ENCODE peak calls at places on chromosomes 3 and 15, in seven cellular contexts. One of them, this sample, is unnamed.

GRCh38 chr15:84112025-84112424 is 123.5 kb upstream of the GOLGA6L4 start:
- DNase-seq in tibial nerve: no peak
- DNase-seq in caudate nucleus: no peak
- DNase-seq in colonic mucosa: no peak
- DNase-seq in IMR-90: peak
- DNase-seq in Panc1: no peak
- DNase-seq in aorta: no peak
- DNase-seq in this sample: no peak

GRCh38 chr15:95832655-95833054 is 497.8 kb upstream of the NR2F2 start:
- DNase-seq in IMR-90: no peak
- DNase-seq in caudate nucleus: no peak
- DNase-seq in tibial nerve: no peak
- DNase-seq in aorta: no peak
- DNase-seq in Panc1: no peak
- DNase-seq in colonic mucosa: no peak
- DNase-seq in this sample: no peak

GRCh38 chr3:37787027-37787868 is 74.4 kb upstream of the CTDSPL start:
- DNase-seq in tibial nerve: no peak
- DNase-seq in caudate nucleus: no peak
- DNase-seq in colonic mucosa: no peak
- DNase-seq in IMR-90: no peak
- DNase-seq in aorta: no peak
- DNase-seq in Panc1: no peak
- DNase-seq in this sample: no peak

GRCh38 chr3:51585197-51585596 is 46.7 kb downstream of the RAD54L2 start:
- DNase-seq in colonic mucosa: no peak
- DNase-seq in Panc1: no peak
- DNase-seq in IMR-90: no peak
- DNase-seq in tibial nerve: no peak
- DNase-seq in aorta: no peak
- DNase-seq in caudate nucleus: no peak
- DNase-seq in this sample: no peak

GRCh38 chr15:39919740-39920509 is at the start of gene GPR176:
- DNase-seq in colonic mucosa: peak
- DNase-seq in aorta: peak
- DNase-seq in caudate nucleus: no peak
- DNase-seq in tibial nerve: peak
- DNase-seq in Panc1: no peak
- DNase-seq in IMR-90: peak
- DNase-seq in this sample: peak

GRCh38 chr15:65376767-65377104 is 1.1 kb downstream of the IGDCC3 start:
- DNase-seq in caudate nucleus: no peak
- DNase-seq in IMR-90: no peak
- DNase-seq in tibial nerve: no peak
- DNase-seq in Panc1: no peak
- DNase-seq in aorta: no peak
- DNase-seq in colonic mucosa: no peak
- DNase-seq in this sample: no peak

GRCh38 chr15:52144656-52145055 is 32.1 kb upstream of the BCL2L10 start:
- DNase-seq in caudate nucleus: no peak
- DNase-seq in colonic mucosa: no peak
- DNase-seq in Panc1: no peak
- DNase-seq in aorta: no peak
- DNase-seq in IMR-90: peak
- DNase-seq in tibial nerve: no peak
- DNase-seq in this sample: no peak

GRCh38 chr3:170725285-170725731 is 139.4 kb upstream of the SLC7A14 start:
- DNase-seq in IMR-90: peak
- DNase-seq in Panc1: no peak
- DNase-seq in tibial nerve: no peak
- DNase-seq in colonic mucosa: no peak
- DNase-seq in aorta: no peak
- DNase-seq in caudate nucleus: no peak
- DNase-seq in this sample: no peak

GRCh38 chr3:148005456-148005855 is 596.3 kb downstream of the ZIC1 start:
- DNase-seq in colonic mucosa: no peak
- DNase-seq in tibial nerve: no peak
- DNase-seq in caudate nucleus: no peak
- DNase-seq in Panc1: no peak
- DNase-seq in IMR-90: no peak
- DNase-seq in aorta: no peak
- DNase-seq in this sample: no peak

GRCh38 chr15:51970981-51971352 is 611 bp downstream of the LEO1 start:
- DNase-seq in IMR-90: no peak
- DNase-seq in Panc1: no peak
- DNase-seq in caudate nucleus: no peak
- DNase-seq in tibial nerve: no peak
- DNase-seq in colonic mucosa: peak
- DNase-seq in aorta: no peak
- DNase-seq in this sample: no peak

GRCh38 chr15:50411870-50412269 is 12.3 kb upstream of the USP8 start:
- DNase-seq in IMR-90: no peak
- DNase-seq in tibial nerve: no peak
- DNase-seq in colonic mucosa: no peak
- DNase-seq in Panc1: no peak
- DNase-seq in aorta: no peak
- DNase-seq in caudate nucleus: no peak
- DNase-seq in this sample: no peak

GRCh38 chr3:86937306-86937791 is 53.6 kb downstream of the VGLL3 start:
- DNase-seq in IMR-90: peak
- DNase-seq in tibial nerve: peak
- DNase-seq in caudate nucleus: no peak
- DNase-seq in Panc1: no peak
- DNase-seq in colonic mucosa: no peak
- DNase-seq in aorta: peak
- DNase-seq in this sample: no peak

GRCh38 chr15:52527898-52528464 is 699 bp downstream of the MYO5A start:
- DNase-seq in IMR-90: peak
- DNase-seq in tibial nerve: peak
- DNase-seq in caudate nucleus: peak
- DNase-seq in Panc1: no peak
- DNase-seq in colonic mucosa: peak
- DNase-seq in aorta: peak
- DNase-seq in this sample: peak

DNA sequence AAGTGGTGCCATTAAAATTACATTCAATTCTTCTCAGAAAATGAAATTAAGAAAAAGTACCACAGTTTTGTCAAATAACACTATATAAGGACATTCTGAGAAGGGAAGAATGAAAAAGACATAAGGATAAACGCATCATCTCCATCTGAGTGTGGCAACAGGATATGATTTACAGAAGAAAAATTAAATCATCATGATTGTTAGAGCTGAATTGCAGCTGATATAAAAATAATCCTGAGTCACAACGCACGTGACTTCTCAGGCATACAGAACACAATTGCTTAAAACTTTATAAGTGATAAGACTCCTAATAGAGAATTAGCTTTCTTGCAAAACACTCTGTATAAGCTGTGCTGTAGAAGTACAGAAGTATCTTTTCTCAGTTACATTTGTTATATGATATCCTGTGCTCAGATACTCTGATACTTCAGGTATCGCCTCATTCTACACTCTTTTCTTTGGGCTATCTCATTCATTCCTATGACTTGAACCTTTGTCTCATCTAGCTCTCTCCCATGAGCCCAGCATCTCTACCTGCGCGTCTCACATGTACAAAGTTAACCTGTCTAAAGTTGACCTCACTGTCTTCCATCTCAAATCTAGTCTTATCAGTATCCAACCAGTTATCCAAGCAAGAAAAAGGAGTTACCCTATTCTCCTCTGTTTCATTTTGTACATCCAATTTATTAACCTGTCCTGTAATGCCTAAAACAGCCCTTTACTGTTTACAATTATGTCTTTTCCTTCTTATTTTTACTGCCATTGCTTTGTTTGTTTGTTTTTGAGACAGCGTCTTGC is 134.0 kb downstream of the GREM1 start:
- DNase-seq in aorta: no peak
- DNase-seq in IMR-90: peak
- DNase-seq in tibial nerve: no peak
- DNase-seq in colonic mucosa: no peak
- DNase-seq in caudate nucleus: no peak
- DNase-seq in Panc1: no peak
- DNase-seq in this sample: no peak
- H3K27ac ChIP-seq in aorta: peak
- H3K27ac ChIP-seq in IMR-90: peak
- H3K27ac ChIP-seq in tibial nerve: no peak
- H3K27ac ChIP-seq in colonic mucosa: no peak
- H3K27ac ChIP-seq in caudate nucleus: no peak
- H3K27ac ChIP-seq in Panc1: no peak
- H3K27ac ChIP-seq in this sample: no peak

GRCh38 chr15:41930867-41931222 is 37.0 kb upstream of the SPTBN5 start:
- DNase-seq in caudate nucleus: no peak
- DNase-seq in colonic mucosa: no peak
- DNase-seq in IMR-90: no peak
- DNase-seq in tibial nerve: no peak
- DNase-seq in Panc1: no peak
- DNase-seq in aorta: no peak
- DNase-seq in this sample: no peak

GRCh38 chr15:41933771-41934170 is 38.6 kb downstream of the EHD4 start:
- DNase-seq in Panc1: no peak
- DNase-seq in IMR-90: peak
- DNase-seq in caudate nucleus: no peak
- DNase-seq in colonic mucosa: peak
- DNase-seq in aorta: peak
- DNase-seq in tibial nerve: no peak
- DNase-seq in this sample: no peak

GRCh38 chr15:41932101-41932500 is 38.2 kb upstream of the SPTBN5 start:
- DNase-seq in caudate nucleus: no peak
- DNase-seq in tibial nerve: no peak
- DNase-seq in aorta: no peak
- DNase-seq in IMR-90: no peak
- DNase-seq in colonic mucosa: no peak
- DNase-seq in Panc1: no peak
- DNase-seq in this sample: no peak

GRCh38 chr15:41932939-41933725 is 39.2 kb downstream of the EHD4 start:
- DNase-seq in Panc1: no peak
- DNase-seq in aorta: no peak
- DNase-seq in colonic mucosa: no peak
- DNase-seq in caudate nucleus: no peak
- DNase-seq in tibial nerve: no peak
- DNase-seq in IMR-90: no peak
- DNase-seq in this sample: no peak

DNA sequence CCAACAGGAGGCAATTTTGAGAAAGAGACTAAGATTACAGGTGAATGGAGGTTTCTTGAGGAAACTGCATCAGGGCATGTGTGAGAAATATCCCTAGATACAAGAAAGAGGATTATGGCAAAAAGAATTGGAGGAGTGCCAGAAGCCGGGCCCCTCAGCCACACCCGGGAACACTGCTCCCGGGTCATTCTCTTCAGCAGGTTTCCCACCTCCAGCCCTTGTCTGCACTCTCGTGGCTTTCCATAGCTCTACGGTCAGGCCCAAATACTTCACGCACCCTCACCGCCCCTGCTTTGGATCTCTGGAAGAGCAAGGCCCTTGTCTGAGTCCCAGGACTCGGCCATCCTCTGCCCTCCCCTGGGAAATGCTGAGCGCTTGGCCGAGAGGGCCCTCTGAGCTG is 38.7 kb upstream of the SPTBN5 start:
- DNase-seq in Panc1: no peak
- DNase-seq in tibial nerve: no peak
- DNase-seq in IMR-90: no peak
- DNase-seq in colonic mucosa: no peak
- DNase-seq in aorta: no peak
- DNase-seq in caudate nucleus: no peak
- DNase-seq in this sample: no peak
- H3K27ac ChIP-seq in Panc1: peak
- H3K27ac ChIP-seq in tibial nerve: no peak
- H3K27ac ChIP-seq in IMR-90: no peak
- H3K27ac ChIP-seq in colonic mucosa: no peak
- H3K27ac ChIP-seq in aorta: no peak
- H3K27ac ChIP-seq in caudate nucleus: no peak
- H3K27ac ChIP-seq in this sample: no peak

DNA sequence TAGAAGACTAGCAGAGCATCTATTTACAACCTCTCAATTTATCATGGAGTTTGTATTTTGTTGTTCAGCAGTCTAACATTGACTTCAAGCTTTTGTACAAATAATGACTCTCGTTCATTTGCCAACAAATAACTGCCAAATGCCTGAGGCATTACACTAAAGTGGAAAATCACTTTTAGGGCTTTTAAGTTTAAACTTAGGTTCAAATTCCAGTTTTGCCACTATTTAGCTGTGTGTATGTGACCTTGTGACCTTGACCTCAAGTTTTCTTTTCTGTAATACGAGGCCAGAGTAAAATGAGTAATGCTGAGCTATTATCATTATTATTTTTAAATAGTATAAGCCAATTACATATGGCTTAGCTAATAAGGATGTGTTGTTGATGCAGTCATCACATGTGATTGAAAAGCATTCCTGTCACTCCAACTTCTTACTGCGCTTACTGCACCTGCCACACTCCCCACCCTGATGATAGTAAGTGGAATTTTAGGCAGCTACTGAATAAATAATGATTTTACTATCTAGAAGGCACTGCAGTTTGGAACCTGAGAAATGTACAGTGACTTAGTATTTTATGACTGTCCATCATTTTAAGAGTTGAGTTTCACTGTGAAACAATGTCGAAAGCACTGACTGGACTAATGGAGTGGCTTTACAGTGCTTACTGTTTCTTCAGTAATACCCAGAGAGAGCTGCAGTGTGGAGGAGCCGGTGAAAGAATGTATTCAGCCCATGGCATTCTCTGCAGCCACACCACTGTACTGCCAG is 16.3 kb downstream of the ARL8B start:
- DNase-seq in aorta: no peak
- DNase-seq in colonic mucosa: no peak
- DNase-seq in caudate nucleus: no peak
- DNase-seq in tibial nerve: no peak
- DNase-seq in Panc1: no peak
- DNase-seq in IMR-90: peak
- DNase-seq in this sample: peak
- H3K27ac ChIP-seq in aorta: no peak
- H3K27ac ChIP-seq in colonic mucosa: no peak
- H3K27ac ChIP-seq in caudate nucleus: no peak
- H3K27ac ChIP-seq in tibial nerve: no peak
- H3K27ac ChIP-seq in Panc1: peak
- H3K27ac ChIP-seq in IMR-90: no peak
- H3K27ac ChIP-seq in this sample: no peak

GRCh38 chr15:90862964-90863721 is 5.2 kb upstream of the FURIN start:
- DNase-seq in IMR-90: no peak
- DNase-seq in colonic mucosa: no peak
- DNase-seq in tibial nerve: no peak
- DNase-seq in caudate nucleus: no peak
- DNase-seq in Panc1: no peak
- DNase-seq in aorta: no peak
- DNase-seq in this sample: no peak
- H3K27ac ChIP-seq in IMR-90: no peak
- H3K27ac ChIP-seq in colonic mucosa: no peak
- H3K27ac ChIP-seq in tibial nerve: no peak
- H3K27ac ChIP-seq in caudate nucleus: peak
- H3K27ac ChIP-seq in Panc1: no peak
- H3K27ac ChIP-seq in aorta: no peak
- H3K27ac ChIP-seq in this sample: no peak

This sample was measured in substantia nigra.